ENCODE peak calls at places on chromosomes 4 and X, in five cellular contexts. One of them, this sample, is unnamed.

GRCh38 chr4:105389167-105389566 is 84.7 kb downstream of the PPA2 start:
- DNase-seq in Peyer's patch: no peak
- DNase-seq in AG04449: no peak
- DNase-seq in vagina: no peak
- DNase-seq in mammary epithelial cell: no peak
- DNase-seq in this sample: no peak

GRCh38 chr4:46933686-46934085 is 24.6 kb upstream of the COX7B2 start:
- DNase-seq in vagina: no peak
- DNase-seq in AG04449: no peak
- DNase-seq in mammary epithelial cell: peak; percentile 16
- DNase-seq in Peyer's patch: no peak
- DNase-seq in this sample: no peak

GRCh38 chr4:169909479-169909878 is 116.7 kb downstream of the MFAP3L start:
- DNase-seq in Peyer's patch: no peak
- DNase-seq in mammary epithelial cell: no peak
- DNase-seq in AG04449: no peak
- DNase-seq in vagina: no peak
- DNase-seq in this sample: no peak

GRCh38 chrX:56057325-56057724 is 174.8 kb upstream of the KLF8 start:
- DNase-seq in vagina: no peak
- DNase-seq in mammary epithelial cell: no peak
- DNase-seq in Peyer's patch: no peak
- DNase-seq in AG04449: no peak
- DNase-seq in this sample: no peak

GRCh38 chrX:24151513-24151912 is 2.0 kb downstream of the ZFX start:
- DNase-seq in Peyer's patch: no peak
- DNase-seq in vagina: no peak
- DNase-seq in mammary epithelial cell: no peak
- DNase-seq in AG04449: no peak
- DNase-seq in this sample: no peak

GRCh38 chr4:56937262-56937661 is 29.6 kb downstream of the REST start:
- DNase-seq in AG04449: peak; percentile 52
- DNase-seq in vagina: no peak
- DNase-seq in Peyer's patch: no peak
- DNase-seq in mammary epithelial cell: peak; percentile 84
- DNase-seq in this sample: peak; percentile 29

GRCh38 chr4:114384629-114385028 is 214.0 kb upstream of the UGT8 start:
- DNase-seq in Peyer's patch: no peak
- DNase-seq in AG04449: no peak
- DNase-seq in mammary epithelial cell: no peak
- DNase-seq in vagina: no peak
- DNase-seq in this sample: no peak

GRCh38 chr4:141246243-141246642 is 25.5 kb downstream of the ZNF330 start:
- DNase-seq in mammary epithelial cell: no peak
- DNase-seq in vagina: no peak
- DNase-seq in Peyer's patch: no peak
- DNase-seq in AG04449: peak; percentile 61
- DNase-seq in this sample: peak; percentile 56

GRCh38 chr4:158722291-158722916 is 792 bp downstream of the PPID start:
- DNase-seq in Peyer's patch: no peak
- DNase-seq in AG04449: no peak
- DNase-seq in mammary epithelial cell: peak; percentile 59
- DNase-seq in vagina: no peak
- DNase-seq in this sample: no peak

GRCh38 chrX:68504237-68504636 is 5.4 kb downstream of the YIPF6 start:
- DNase-seq in vagina: no peak
- DNase-seq in AG04449: no peak
- DNase-seq in mammary epithelial cell: peak; percentile 68
- DNase-seq in Peyer's patch: no peak
- DNase-seq in this sample: peak; percentile 49

GRCh38 chr4:181525641-181526040 is 717.6 kb upstream of the TENM3 start:
- DNase-seq in Peyer's patch: no peak
- DNase-seq in AG04449: no peak
- DNase-seq in mammary epithelial cell: no peak
- DNase-seq in vagina: no peak
- DNase-seq in this sample: no peak

GRCh38 chrX:21661316-21661715 is 3.2 kb upstream of the KLHL34 start:
- DNase-seq in Peyer's patch: no peak
- DNase-seq in mammary epithelial cell: no peak
- DNase-seq in vagina: no peak
- DNase-seq in AG04449: no peak
- DNase-seq in this sample: no peak

GRCh38 chr4:119781044-119781443 is 152.4 kb upstream of the PDE5A start:
- DNase-seq in Peyer's patch: no peak
- DNase-seq in AG04449: no peak
- DNase-seq in mammary epithelial cell: no peak
- DNase-seq in vagina: no peak
- DNase-seq in this sample: no peak

GRCh38 chr4:61619528-61619927 is 419.4 kb downstream of the ADGRL3 start:
- DNase-seq in vagina: no peak
- DNase-seq in mammary epithelial cell: no peak
- DNase-seq in Peyer's patch: no peak
- DNase-seq in AG04449: no peak
- DNase-seq in this sample: no peak

GRCh38 chr4:139833131-139833930 is 167.7 kb downstream of the MGST2 start:
- DNase-seq in Peyer's patch: no peak
- DNase-seq in vagina: no peak
- DNase-seq in mammary epithelial cell: no peak
- DNase-seq in AG04449: no peak
- DNase-seq in this sample: no peak

GRCh38 chrX:117510453-117510852 is 606.2 kb downstream of the KLHL13 start:
- DNase-seq in vagina: no peak
- DNase-seq in AG04449: no peak
- DNase-seq in mammary epithelial cell: no peak
- DNase-seq in Peyer's patch: no peak
- DNase-seq in this sample: no peak

GRCh38 chrX:47501226-47502071 is 18.4 kb upstream of the ZNF41 start:
- DNase-seq in AG04449: no peak
- DNase-seq in mammary epithelial cell: peak; percentile 44
- DNase-seq in vagina: no peak
- DNase-seq in Peyer's patch: no peak
- DNase-seq in this sample: peak; percentile 56

GRCh38 chrX:19373034-19373891 is 29.5 kb downstream of the PDHA1 start:
- DNase-seq in Peyer's patch: no peak
- DNase-seq in AG04449: no peak
- DNase-seq in mammary epithelial cell: no peak
- DNase-seq in vagina: no peak
- DNase-seq in this sample: no peak

GRCh38 chrX:386768-387575 is at the start of gene PPP2R3B:
- DNase-seq in mammary epithelial cell: peak; percentile 96
- DNase-seq in AG04449: peak; percentile 79
- DNase-seq in vagina: no peak
- DNase-seq in Peyer's patch: peak; percentile 99
- DNase-seq in this sample: peak; percentile 92

GRCh38 chr4:108080752-108081151 is 88.0 kb downstream of the LEF1 start:
- DNase-seq in vagina: no peak
- DNase-seq in AG04449: no peak
- DNase-seq in mammary epithelial cell: no peak
- DNase-seq in Peyer's patch: no peak
- DNase-seq in this sample: no peak

GRCh38 chrX:22323541-22323940 is 50.8 kb downstream of the CBLL2 start:
- DNase-seq in vagina: no peak
- DNase-seq in mammary epithelial cell: peak; percentile 57
- DNase-seq in AG04449: no peak
- DNase-seq in Peyer's patch: no peak
- DNase-seq in this sample: peak; percentile 43

GRCh38 chr4:158496030-158496741 is 25.5 kb upstream of the RXFP1 start:
- DNase-seq in mammary epithelial cell: no peak
- DNase-seq in vagina: no peak
- DNase-seq in Peyer's patch: no peak
- DNase-seq in AG04449: no peak
- DNase-seq in this sample: no peak

GRCh38 chr4:137530176-137530575 is 2.1 kb downstream of the PCDH18 start:
- DNase-seq in vagina: no peak
- DNase-seq in mammary epithelial cell: no peak
- DNase-seq in AG04449: no peak
- DNase-seq in Peyer's patch: no peak
- DNase-seq in this sample: peak; percentile 69

GRCh38 chr4:105556175-105556574 is 3.8 kb downstream of the ARHGEF38 start:
- DNase-seq in Peyer's patch: no peak
- DNase-seq in vagina: no peak
- DNase-seq in AG04449: no peak
- DNase-seq in mammary epithelial cell: no peak
- DNase-seq in this sample: no peak

GRCh38 chrX:129531132-129531531 is 7.8 kb upstream of the SMARCA1 start:
- DNase-seq in AG04449: no peak
- DNase-seq in vagina: no peak
- DNase-seq in mammary epithelial cell: no peak
- DNase-seq in Peyer's patch: no peak
- DNase-seq in this sample: no peak

GRCh38 chr4:150970685-150971151 is 44.4 kb downstream of the LRBA start:
- DNase-seq in mammary epithelial cell: no peak
- DNase-seq in Peyer's patch: no peak
- DNase-seq in vagina: no peak
- DNase-seq in AG04449: no peak
- DNase-seq in this sample: no peak

GRCh38 chr4:178941975-178942374 is 1499.7 kb upstream of the AGA start:
- DNase-seq in mammary epithelial cell: no peak
- DNase-seq in Peyer's patch: no peak
- DNase-seq in vagina: no peak
- DNase-seq in AG04449: no peak
- DNase-seq in this sample: no peak

GRCh38 chr4:157220026-157220881 is at the start of gene GRIA2:
- DNase-seq in mammary epithelial cell: peak; percentile 53
- DNase-seq in Peyer's patch: no peak
- DNase-seq in AG04449: no peak
- DNase-seq in vagina: no peak
- DNase-seq in this sample: peak; percentile 15

GRCh38 chrX:4225086-4225485 is 511.6 kb upstream of the PRKX start:
- DNase-seq in mammary epithelial cell: no peak
- DNase-seq in AG04449: no peak
- DNase-seq in vagina: no peak
- DNase-seq in Peyer's patch: no peak
- DNase-seq in this sample: no peak

GRCh38 chr4:6858997-6859396 is 50.6 kb upstream of the TBC1D14 start:
- DNase-seq in vagina: no peak
- DNase-seq in AG04449: no peak
- DNase-seq in mammary epithelial cell: no peak
- DNase-seq in Peyer's patch: no peak
- DNase-seq in this sample: no peak

GRCh38 chr4:99817310-99817885 is 771 bp downstream of the DAPP1 start:
- DNase-seq in AG04449: no peak
- DNase-seq in mammary epithelial cell: peak; percentile 90
- DNase-seq in Peyer's patch: no peak
- DNase-seq in vagina: no peak
- DNase-seq in this sample: no peak

GRCh38 chrX:1397001-1397400 is 5.1 kb upstream of the SLC25A6 start:
- DNase-seq in vagina: no peak
- DNase-seq in mammary epithelial cell: no peak
- DNase-seq in Peyer's patch: no peak
- DNase-seq in AG04449: no peak
- DNase-seq in this sample: no peak

GRCh38 chrX:129679856-129680255 is 25.1 kb upstream of the APLN start:
- DNase-seq in Peyer's patch: no peak
- DNase-seq in vagina: no peak
- DNase-seq in AG04449: no peak
- DNase-seq in mammary epithelial cell: peak; percentile 75
- DNase-seq in this sample: no peak

GRCh38 chr4:185437809-185438208 is 12.0 kb upstream of the UFSP2 start:
- DNase-seq in vagina: no peak
- DNase-seq in AG04449: no peak
- DNase-seq in mammary epithelial cell: no peak
- DNase-seq in Peyer's patch: no peak
- DNase-seq in this sample: no peak

GRCh38 chr4:7298601-7299000 is 106.3 kb downstream of the SORCS2 start:
- DNase-seq in mammary epithelial cell: no peak
- DNase-seq in AG04449: no peak
- DNase-seq in vagina: no peak
- DNase-seq in Peyer's patch: no peak
- DNase-seq in this sample: no peak

GRCh38 chrX:37926700-37927099 is 79.3 kb upstream of the DYNLT3 start:
- DNase-seq in AG04449: peak; percentile 0
- DNase-seq in mammary epithelial cell: no peak
- DNase-seq in Peyer's patch: no peak
- DNase-seq in vagina: no peak
- DNase-seq in this sample: peak; percentile 4

GRCh38 chrX:154382483-154383069 is 3.5 kb downstream of the EMD start:
- DNase-seq in mammary epithelial cell: no peak
- DNase-seq in AG04449: no peak
- DNase-seq in Peyer's patch: no peak
- DNase-seq in vagina: no peak
- DNase-seq in this sample: no peak

DNA sequence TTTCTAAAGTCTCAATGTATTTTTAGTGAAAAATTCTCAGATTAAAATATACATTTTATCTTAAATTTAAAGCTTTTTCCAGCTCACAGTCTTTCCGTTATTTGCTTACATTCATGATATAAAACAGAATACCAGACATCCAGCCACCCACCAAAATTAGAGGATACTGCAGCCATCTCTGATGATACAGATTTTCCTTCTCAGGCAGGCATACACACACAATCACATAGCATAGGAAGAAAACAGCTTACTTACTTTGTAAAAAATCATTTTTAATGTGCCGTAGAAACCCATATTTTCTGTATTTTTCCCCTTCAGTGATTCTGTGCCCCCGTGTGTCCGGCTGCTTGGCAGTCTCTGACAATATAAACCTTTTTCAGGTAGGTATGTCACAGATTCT is 183.7 kb downstream of the FBXW7 start:
- DNase-seq in vagina: no peak
- DNase-seq in Peyer's patch: no peak
- DNase-seq in mammary epithelial cell: no peak
- DNase-seq in AG04449: no peak
- DNase-seq in this sample: no peak
- H3K4me3 ChIP-seq in vagina: peak overlapping the region; percentile 52
- H3K4me3 ChIP-seq in Peyer's patch: peak overlapping the region; percentile 39
- H3K4me3 ChIP-seq in mammary epithelial cell: peak overlapping the region; percentile 57
- H3K4me3 ChIP-seq in AG04449: peak overlapping the region; percentile 63
- H3K4me3 ChIP-seq in this sample: peak overlapping the region; percentile 62

DNA sequence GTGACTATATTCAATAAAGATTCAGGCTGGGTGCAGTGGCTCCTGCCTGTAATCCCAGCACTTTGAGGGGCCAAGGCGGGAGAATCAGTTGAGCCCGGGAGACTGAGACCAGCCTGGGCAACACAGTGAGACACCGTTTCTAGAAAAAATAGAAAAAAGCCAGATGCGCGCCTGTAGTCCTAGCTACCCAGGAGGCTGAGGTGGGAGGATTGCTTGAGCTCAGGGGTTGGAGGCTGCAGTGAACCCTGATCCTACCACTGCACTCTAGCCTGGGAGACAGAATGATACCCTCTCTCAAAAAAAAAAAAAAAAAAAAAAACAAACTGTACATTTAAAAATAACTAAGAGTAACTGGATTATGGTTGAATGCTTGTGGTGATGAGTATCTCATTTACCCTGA is 1.1 kb downstream of the NUDT6 start:
- DNase-seq in vagina: no peak
- DNase-seq in mammary epithelial cell: no peak
- DNase-seq in AG04449: no peak
- DNase-seq in Peyer's patch: no peak
- DNase-seq in this sample: no peak
- H3K4me3 ChIP-seq in vagina: peak overlapping the region; percentile 83
- H3K4me3 ChIP-seq in mammary epithelial cell: no peak overlapping the region
- H3K4me3 ChIP-seq in AG04449: peak overlapping the region; percentile 79
- H3K4me3 ChIP-seq in Peyer's patch: peak overlapping the region; percentile 94
- H3K4me3 ChIP-seq in this sample: peak overlapping the region; percentile 94

GRCh38 chr4:76589872-76590846 is 155.1 kb downstream of the SHROOM3 start:
- DNase-seq in Peyer's patch: peak; percentile 60
- DNase-seq in mammary epithelial cell: peak; percentile 75
- DNase-seq in AG04449: peak; percentile 86
- DNase-seq in vagina: no peak
- DNase-seq in this sample: peak; percentile 69
- H3K4me3 ChIP-seq in Peyer's patch: peak overlapping the region; percentile 15
- H3K4me3 ChIP-seq in mammary epithelial cell: no peak overlapping the region
- H3K4me3 ChIP-seq in AG04449: no peak overlapping the region
- H3K4me3 ChIP-seq in vagina: no peak overlapping the region
- H3K4me3 ChIP-seq in this sample: no peak overlapping the region

GRCh38 chr4:142265536-142265935 is 580.6 kb downstream of the INPP4B start:
- DNase-seq in vagina: no peak
- DNase-seq in AG04449: no peak
- DNase-seq in mammary epithelial cell: peak; percentile 50
- DNase-seq in Peyer's patch: no peak
- DNase-seq in this sample: no peak
- H3K4me3 ChIP-seq in vagina: no peak overlapping the region
- H3K4me3 ChIP-seq in AG04449: no peak overlapping the region
- H3K4me3 ChIP-seq in mammary epithelial cell: no peak overlapping the region
- H3K4me3 ChIP-seq in Peyer's patch: no peak overlapping the region
- H3K4me3 ChIP-seq in this sample: no peak overlapping the region